ENCODE peak calls at places on chromosomes 12 and 14, in nine cellular contexts. Y is PC-3, J is HCT116, V is tibial nerve, Z is esophagus squamous epithelium, F is GM23338, M is heart left ventricle, U is AG04450, D is spleen. O is an unnamed sample. For H3K27me3, the result is how much of the 10 kb centered on the place peaks cover.

GRCh38 chr12:13463189-13463588 is 266.7 kb downstream of the EMP1 start:
- DNase-seq in J (no peak), V (no peak), D (no peak), U (no peak), Y (no peak), M (no peak), Z (no peak), F (no peak), O (peak)

GRCh38 chr12:110537605-110538409 is 35.7 kb downstream of the RAD9B start:
- DNase-seq in M (peak), Z (no peak), J (no peak), U (no peak), V (no peak), D (no peak), F (no peak), Y (no peak), O (peak)

GRCh38 chr14:94317259-94317658 is 5.9 kb downstream of the SERPINA6 start:
- DNase-seq in V (peak), Z (no peak), J (no peak), M (no peak), F (no peak), U (no peak), Y (no peak), D (no peak), O (no peak)

GRCh38 chr12:110636516-110636915 is 22.6 kb downstream of the TCTN1 start:
- DNase-seq in D (no peak), Z (no peak), M (no peak), V (no peak), F (no peak), Y (no peak), J (no peak), U (no peak), O (no peak)

GRCh38 chr14:71121711-71122110 is 214.5 kb downstream of the PCNX1 start:
- DNase-seq in V (no peak), M (no peak), Y (no peak), J (no peak), F (no peak), Z (no peak), U (no peak), D (no peak), O (no peak)

GRCh38 chr12:46908236-46908935 is 82.6 kb upstream of the SLC38A4 start:
- DNase-seq in U (no peak), J (no peak), D (no peak), Z (no peak), Y (peak), V (no peak), M (no peak), F (no peak), O (no peak)

GRCh38 chr14:59055439-59056045 is 132.9 kb upstream of the DAAM1 start:
- DNase-seq in D (no peak), M (no peak), U (peak), V (peak), Z (no peak), F (peak), J (peak), Y (peak), O (peak)

GRCh38 chr14:88551936-88552565 is 2.8 kb downstream of the PTPN21 start:
- DNase-seq in Y (peak), F (peak), U (no peak), D (no peak), M (peak), J (no peak), V (peak), Z (no peak), O (no peak)

GRCh38 chr12:104360988-104361707 is 57.6 kb downstream of the EID3 start:
- DNase-seq in M (no peak), V (no peak), U (no peak), D (no peak), Y (no peak), F (no peak), J (no peak), Z (no peak), O (no peak)

GRCh38 chr12:24820872-24821271 is 128.0 kb downstream of the BCAT1 start:
- DNase-seq in M (no peak), F (no peak), D (no peak), J (no peak), U (no peak), Y (no peak), V (peak), Z (no peak), O (no peak)

GRCh38 chr12:106769078-106769477 is 5.4 kb upstream of the RIC8B start:
- DNase-seq in D (no peak), V (no peak), F (peak), M (no peak), Z (no peak), Y (no peak), J (no peak), U (no peak), O (no peak)

GRCh38 chr12:10068634-10069033 is 30.2 kb downstream of the CLEC1A start:
- DNase-seq in D (no peak), Y (no peak), U (no peak), F (no peak), J (no peak), V (no peak), Z (no peak), M (no peak), O (no peak)

GRCh38 chr12:54429014-54429471 is 10.0 kb upstream of the ITGA5 start:
- DNase-seq in F (no peak), M (no peak), V (no peak), J (no peak), Y (peak), Z (no peak), D (no peak), U (no peak), O (no peak)

GRCh38 chr12:119308743-119309456 is 25.6 kb upstream of the CCDC60 start:
- DNase-seq in F (peak), U (no peak), J (no peak), M (no peak), Y (no peak), Z (no peak), V (no peak), D (no peak), O (no peak)

GRCh38 chr12:79883216-79883615 is 51.7 kb downstream of the PPP1R12A start:
- DNase-seq in Z (no peak), D (no peak), M (no peak), Y (peak), U (no peak), F (no peak), V (no peak), J (no peak), O (no peak)

GRCh38 chr12:125889742-125890141 is 824.5 kb downstream of the AACS start:
- DNase-seq in V (no peak), M (no peak), F (no peak), D (no peak), Y (no peak), Z (no peak), J (no peak), U (no peak), O (no peak)

GRCh38 chr12:18158774-18159557 is 69.0 kb upstream of the RERGL start:
- DNase-seq in Z (no peak), U (no peak), D (no peak), V (peak), M (no peak), Y (peak), J (no peak), F (peak), O (no peak)

GRCh38 chr12:115135800-115136211 is 451.8 kb upstream of the TBX3 start:
- DNase-seq in F (no peak), Z (no peak), M (peak), U (peak), V (peak), D (no peak), J (no peak), Y (no peak), O (no peak)

GRCh38 chr12:103538397-103538796 is 42.6 kb upstream of the C12orf42 start:
- DNase-seq in F (no peak), D (no peak), J (no peak), Y (peak), Z (no peak), M (no peak), U (no peak), V (no peak), O (no peak)

GRCh38 chr12:91210577-91210976 is 28.0 kb upstream of the DCN start:
- DNase-seq in Y (no peak), Z (no peak), J (no peak), U (no peak), D (no peak), M (peak), V (no peak), F (no peak), O (no peak)

GRCh38 chr14:93941293-93941910 is 14.3 kb downstream of the FAM181A start:
- DNase-seq in U (peak), Y (peak), Z (no peak), V (no peak), F (no peak), J (no peak), M (no peak), D (peak), O (no peak)

GRCh38 chr14:105591052-105591451 is 64.7 kb downstream of the TMEM121 start:
- DNase-seq in D (peak), F (no peak), U (no peak), Y (no peak), Z (no peak), J (no peak), M (no peak), V (no peak), O (no peak)

GRCh38 chr14:58822856-58823255 is 185.1 kb downstream of the DACT1 start:
- DNase-seq in Y (no peak), J (no peak), U (no peak), M (no peak), D (no peak), F (no peak), Z (no peak), V (no peak), O (no peak)

GRCh38 chr12:12941450-12942350 is 10.3 kb downstream of the GPRC5D start:
- DNase-seq in M (no peak), V (no peak), D (no peak), Y (no peak), U (no peak), Z (no peak), J (no peak), F (no peak), O (no peak)

GRCh38 chr12:51864701-51865469 is 16.4 kb upstream of the FIGNL2 start:
- DNase-seq in Y (no peak), U (no peak), F (peak), M (no peak), Z (no peak), V (no peak), J (no peak), D (peak), O (no peak)

DNA sequence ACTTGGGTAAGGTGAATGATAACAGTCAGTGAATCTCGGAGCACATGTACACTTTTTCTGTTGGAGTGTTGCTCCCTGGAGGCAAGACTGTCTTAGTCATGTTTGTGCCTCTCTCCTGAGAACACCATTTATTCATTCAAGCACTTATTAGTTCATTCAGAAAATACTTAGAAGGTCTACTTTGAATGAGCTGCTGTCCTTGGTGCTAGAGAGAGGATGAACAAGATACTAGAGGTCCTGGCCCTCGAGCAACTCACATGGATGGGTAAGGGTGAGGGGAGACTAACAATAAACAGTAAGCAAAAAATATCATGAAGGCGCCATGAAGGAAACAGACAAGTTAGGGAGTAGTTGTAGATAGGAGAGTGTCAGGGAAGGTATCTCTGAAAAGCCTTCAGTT is 17.1 kb upstream of the SAMD4A start:
- DNase-seq in D (no peak), M (no peak), F (peak), Y (peak), Z (no peak), V (no peak), J (no peak), U (no peak), O (no peak)
- H3K27ac ChIP-seq in D (no peak), M (no peak), F (no peak), Y (no peak), Z (no peak), V (no peak), J (no peak), U (no peak), O (no peak)

DNA sequence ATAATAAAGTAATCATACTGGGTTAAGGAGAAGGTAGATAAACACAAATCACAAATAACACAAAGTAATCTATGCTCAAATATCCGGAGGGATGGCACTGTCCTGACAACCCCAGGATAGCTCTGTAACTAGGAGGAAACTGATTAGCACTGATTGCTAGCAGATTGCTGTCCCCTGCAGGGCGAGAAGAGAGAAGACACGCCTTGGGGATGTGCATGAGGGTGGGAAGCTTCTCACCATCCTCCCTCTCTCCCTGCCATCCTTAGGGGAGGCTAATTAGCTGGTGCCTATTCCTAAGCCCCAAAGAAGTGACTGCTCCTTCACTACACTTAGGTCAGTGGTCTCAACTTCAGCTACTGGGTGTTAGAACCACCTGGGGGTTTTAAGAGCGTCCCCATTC is 27.0 kb upstream of the TMEM260 start:
- DNase-seq in Y (no peak), M (no peak), J (no peak), V (no peak), F (peak), U (no peak), Z (no peak), D (no peak), O (no peak)
- H3K27me3 ChIP-seq in Y (half or more), M (under half), J (under half), V (under half), F (under half), U (under half), Z (under half), D (under half), O (under half)

GRCh38 chr12:32106517-32107366 is at the start of gene BICD1:
- DNase-seq in V (peak), D (peak), M (peak), U (peak), Z (peak), F (peak), J (peak), Y (peak), O (peak)
- TF ChIP-seq CTCF in V (peak), D (peak), M (no peak), U (peak), Z (no peak), F (peak), J (peak), Y (peak), O (no peak)

DNA sequence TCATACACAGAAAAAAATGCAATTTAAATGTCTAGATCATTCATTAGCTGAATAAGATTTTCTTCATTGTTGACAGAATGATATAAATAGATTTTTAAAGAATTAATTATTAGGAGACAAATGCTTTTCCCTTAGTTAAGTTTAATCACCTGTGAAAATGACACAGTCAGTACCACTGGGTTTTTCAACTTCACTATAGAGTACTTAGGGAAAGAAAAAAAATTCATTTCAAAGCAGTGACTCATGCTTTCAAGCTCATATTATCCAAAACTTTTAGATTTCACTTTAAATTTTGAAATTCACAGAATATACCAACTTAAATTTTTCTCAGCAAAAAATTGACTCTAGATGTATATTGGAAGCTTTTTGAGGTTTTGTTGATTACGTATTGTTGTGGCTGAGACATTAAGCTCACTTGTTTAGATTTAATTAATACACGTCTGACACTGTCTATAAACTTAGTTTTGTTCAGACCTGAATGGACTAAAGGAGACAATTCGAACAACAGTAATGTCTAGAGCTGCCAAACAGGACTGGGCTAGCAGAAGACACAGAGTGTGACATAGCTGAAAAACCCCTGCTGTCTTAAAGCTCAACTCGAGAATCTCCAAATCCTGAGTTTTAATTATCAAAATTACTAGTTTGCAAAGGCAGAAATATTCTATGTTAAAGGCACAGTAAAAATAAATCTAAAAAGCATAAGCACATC is 1.6 kb downstream of the MGAT4C start:
- DNase-seq in V (no peak), Y (no peak), J (no peak), D (no peak), Z (no peak), F (no peak), M (no peak), U (no peak), O (no peak)
- H3K27ac ChIP-seq in V (peak), Y (no peak), J (no peak), D (no peak), Z (no peak), F (no peak), M (no peak), U (no peak), O (no peak)

GRCh38 chr12:64828713-64829112 is 4.3 kb downstream of the TBC1D30 start:
- DNase-seq in D (no peak), F (no peak), Z (no peak), Y (no peak), U (no peak), M (no peak), J (no peak), V (no peak), O (no peak)

GRCh38 chr12:64824130-64824499 is 332 bp upstream of the TBC1D30 start:
- DNase-seq in J (no peak), V (no peak), M (no peak), F (peak), U (no peak), Y (no peak), D (no peak), Z (no peak), O (no peak)

GRCh38 chr12:64824500-64825142 is at the start of gene TBC1D30:
- DNase-seq in D (no peak), M (no peak), J (no peak), U (no peak), Y (peak), Z (no peak), F (peak), V (no peak), O (no peak)

GRCh38 chr12:64826234-64826633 is 1.8 kb downstream of the TBC1D30 start:
- DNase-seq in F (peak), U (no peak), Z (no peak), V (peak), D (no peak), M (peak), J (no peak), Y (no peak), O (peak)

GRCh38 chr12:64825143-64826011 is 930 bp downstream of the TBC1D30 start:
- DNase-seq in F (peak), U (no peak), M (no peak), V (no peak), D (no peak), Z (no peak), Y (no peak), J (no peak), O (no peak)
- H3K27me3 ChIP-seq in F (half or more), U (under half), M (under half), V (under half), D (under half), Z (half or more), Y (under half), J (under half), O (under half)

GRCh38 chr12:2035421-2036080 is 17.2 kb upstream of the CACNA1C start:
- DNase-seq in M (no peak), F (no peak), Z (no peak), D (no peak), V (no peak), J (no peak), U (no peak), Y (no peak), O (no peak)

GRCh38 chr12:2039034-2039433 is 13.8 kb upstream of the CACNA1C start:
- DNase-seq in J (no peak), D (no peak), F (no peak), V (no peak), Y (no peak), Z (no peak), M (no peak), U (no peak), O (no peak)

DNA sequence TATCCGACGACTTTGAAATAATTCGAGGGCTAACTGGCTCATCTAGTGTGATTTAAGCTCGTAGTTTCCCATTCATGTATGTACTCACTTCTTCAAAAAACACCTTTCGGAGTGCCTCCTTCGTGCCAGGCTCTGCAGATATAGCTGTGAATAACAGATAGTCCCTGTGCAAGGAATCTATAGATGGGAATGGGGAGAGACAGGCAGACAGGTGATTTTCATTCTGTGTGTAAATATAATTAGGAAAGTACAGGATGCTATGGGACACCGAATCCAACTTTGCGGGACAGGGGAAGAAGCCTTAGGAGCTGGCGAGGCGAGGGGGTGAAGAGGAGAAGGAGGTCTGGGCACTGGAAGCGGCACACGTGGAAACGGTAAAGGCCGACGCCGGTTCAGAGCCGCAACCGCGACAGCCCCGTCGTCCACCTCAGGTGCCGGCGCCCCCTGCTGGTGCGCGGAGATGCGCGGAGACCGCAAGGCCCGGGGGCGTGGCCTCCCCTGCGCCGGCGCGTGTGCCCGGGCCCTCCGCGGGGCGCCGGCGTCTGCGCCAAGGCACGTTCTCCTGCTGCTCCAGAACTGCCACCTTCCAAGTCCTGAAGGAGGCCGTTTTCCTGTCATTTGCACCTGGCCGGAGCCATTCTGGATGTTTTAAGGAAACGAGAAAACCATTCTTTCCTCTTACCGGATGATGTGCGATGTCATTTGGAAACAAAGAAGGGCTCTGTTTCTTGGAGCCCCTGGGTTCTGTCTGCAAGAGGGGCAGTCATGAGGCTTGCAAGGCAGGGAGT is 18.0 kb upstream of the CACNA1C start:
- DNase-seq in Y (peak), F (peak), D (peak), M (peak), J (peak), V (peak), U (no peak), Z (peak), O (peak)
- TF ChIP-seq CTCF in Y (peak), F (peak), D (peak), M (peak), J (peak), V (peak), U (peak), Z (peak), O (peak)

DNA sequence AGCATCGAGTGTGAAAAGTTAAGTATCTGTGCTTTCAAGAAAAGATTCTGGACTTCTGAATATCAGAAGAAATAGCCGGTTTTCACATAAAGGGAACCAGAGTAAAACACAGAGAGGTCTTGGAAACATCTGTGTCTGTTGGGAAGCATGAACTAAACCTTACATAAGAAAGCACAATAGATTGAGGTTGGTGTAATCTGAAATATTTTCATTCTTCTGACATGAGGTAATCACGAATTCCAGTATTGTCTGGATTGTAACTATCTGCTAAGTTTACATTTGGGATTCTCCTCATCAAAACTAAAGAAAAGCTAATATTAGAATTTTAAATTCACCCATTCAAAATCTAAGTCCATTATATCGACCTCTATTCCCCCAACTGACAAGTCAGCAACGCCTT is 161.3 kb downstream of the CPNE8 start:
- DNase-seq in J (no peak), F (no peak), Z (no peak), M (no peak), Y (no peak), D (no peak), U (no peak), V (no peak), O (no peak)
- H3K27ac ChIP-seq in J (no peak), F (no peak), Z (no peak), M (no peak), Y (no peak), D (no peak), U (no peak), V (no peak), O (no peak)

GRCh38 chr14:99317231-99318090 is 45.5 kb upstream of the BCL11B start:
- DNase-seq in D (peak), M (no peak), V (no peak), Y (no peak), F (no peak), Z (no peak), J (no peak), U (no peak), O (no peak)
- H3K27me3 ChIP-seq in D (under half), M (under half), V (under half), Y (under half), F (under half), Z (half or more), J (under half), U (under half), O (under half)

O was measured in lung.